ENCODE peak calls at places on chromosomes 12 and 14, in eight cellular contexts. One of them, this sample, is unnamed.

GRCh38 chr14:58738876-58739275 is 101.1 kb downstream of the DACT1 start:
- DNase-seq in amniotic stem cell: no peak
- DNase-seq in RPMI8226: no peak
- DNase-seq in heart left ventricle: no peak
- DNase-seq in KBM-7: no peak
- DNase-seq in retina: no peak
- DNase-seq in kidney: no peak
- DNase-seq in lower leg skin: no peak
- DNase-seq in this sample: no peak

GRCh38 chr12:109844091-109844490 is 10.9 kb upstream of the TRPV4 start:
- DNase-seq in amniotic stem cell: no peak
- DNase-seq in RPMI8226: no peak
- DNase-seq in heart left ventricle: no peak
- DNase-seq in KBM-7: no peak
- DNase-seq in retina: no peak
- DNase-seq in kidney: no peak
- DNase-seq in lower leg skin: no peak
- DNase-seq in this sample: no peak

GRCh38 chr12:15688202-15688736 is 100.9 kb downstream of the EPS8 start:
- DNase-seq in amniotic stem cell: no peak
- DNase-seq in RPMI8226: no peak
- DNase-seq in heart left ventricle: peak
- DNase-seq in KBM-7: peak
- DNase-seq in retina: peak
- DNase-seq in kidney: no peak
- DNase-seq in lower leg skin: peak
- DNase-seq in this sample: no peak

GRCh38 chr12:58639323-58639934 is 280.9 kb downstream of the LRIG3 start:
- DNase-seq in amniotic stem cell: no peak
- DNase-seq in RPMI8226: no peak
- DNase-seq in heart left ventricle: no peak
- DNase-seq in KBM-7: no peak
- DNase-seq in retina: no peak
- DNase-seq in kidney: no peak
- DNase-seq in lower leg skin: no peak
- DNase-seq in this sample: no peak

GRCh38 chr12:109804820-109805761 is 28.1 kb downstream of the TRPV4 start:
- DNase-seq in amniotic stem cell: no peak
- DNase-seq in RPMI8226: peak
- DNase-seq in heart left ventricle: peak
- DNase-seq in KBM-7: peak
- DNase-seq in retina: peak
- DNase-seq in kidney: peak
- DNase-seq in lower leg skin: peak
- DNase-seq in this sample: peak

GRCh38 chr12:92929957-92930356 is 862 bp upstream of the EEA1 start:
- DNase-seq in amniotic stem cell: no peak
- DNase-seq in RPMI8226: peak
- DNase-seq in heart left ventricle: no peak
- DNase-seq in KBM-7: no peak
- DNase-seq in retina: no peak
- DNase-seq in kidney: no peak
- DNase-seq in lower leg skin: no peak
- DNase-seq in this sample: no peak

GRCh38 chr12:45991289-45992249 is 1.2 kb upstream of the SCAF11 start:
- DNase-seq in amniotic stem cell: peak
- DNase-seq in RPMI8226: peak
- DNase-seq in heart left ventricle: peak
- DNase-seq in KBM-7: peak
- DNase-seq in retina: peak
- DNase-seq in kidney: peak
- DNase-seq in lower leg skin: peak
- DNase-seq in this sample: peak

GRCh38 chr12:105705765-105706164 is 375.3 kb downstream of the C12orf75 start:
- DNase-seq in amniotic stem cell: peak
- DNase-seq in RPMI8226: peak
- DNase-seq in heart left ventricle: peak
- DNase-seq in KBM-7: peak
- DNase-seq in retina: peak
- DNase-seq in kidney: no peak
- DNase-seq in lower leg skin: peak
- DNase-seq in this sample: peak

GRCh38 chr14:90903101-90903500 is 86.9 kb upstream of the TTC7B start:
- DNase-seq in amniotic stem cell: peak
- DNase-seq in RPMI8226: peak
- DNase-seq in heart left ventricle: peak
- DNase-seq in KBM-7: peak
- DNase-seq in retina: peak
- DNase-seq in kidney: no peak
- DNase-seq in lower leg skin: peak
- DNase-seq in this sample: peak

GRCh38 chr12:49331360-49332222 is 5.4 kb downstream of the C1QL4 start:
- DNase-seq in amniotic stem cell: peak
- DNase-seq in RPMI8226: peak
- DNase-seq in heart left ventricle: no peak
- DNase-seq in KBM-7: peak
- DNase-seq in retina: peak
- DNase-seq in kidney: peak
- DNase-seq in lower leg skin: peak
- DNase-seq in this sample: peak

GRCh38 chr12:23662966-23663365 is 286.5 kb downstream of the SOX5 start:
- DNase-seq in amniotic stem cell: no peak
- DNase-seq in RPMI8226: no peak
- DNase-seq in heart left ventricle: no peak
- DNase-seq in KBM-7: no peak
- DNase-seq in retina: no peak
- DNase-seq in kidney: no peak
- DNase-seq in lower leg skin: no peak
- DNase-seq in this sample: no peak

GRCh38 chr12:6367065-6367968 is 8.0 kb downstream of the SCNN1A start:
- DNase-seq in amniotic stem cell: no peak
- DNase-seq in RPMI8226: peak
- DNase-seq in heart left ventricle: no peak
- DNase-seq in KBM-7: peak
- DNase-seq in retina: no peak
- DNase-seq in kidney: peak
- DNase-seq in lower leg skin: no peak
- DNase-seq in this sample: peak

GRCh38 chr12:105025890-105026289 is 39.8 kb downstream of the NOPCHAP1 start:
- DNase-seq in amniotic stem cell: peak
- DNase-seq in RPMI8226: no peak
- DNase-seq in heart left ventricle: peak
- DNase-seq in KBM-7: no peak
- DNase-seq in retina: no peak
- DNase-seq in kidney: no peak
- DNase-seq in lower leg skin: peak
- DNase-seq in this sample: no peak

This sample was measured in Karpas-422.